ENCODE peak calls at places on chromosomes 6 and 20, in seven cellular contexts. O is NCI-H2171 treated with DMSO at 0.1 percent for 48 hours; P is right lobe of liver; W is IMR-90; B is GDM1; U is stimulated activated CD4-positive, alpha-beta T cell treated with anti-CD3 and anti-CD28 coated beads, Interleukin-1b, Interleukin-23, amount 100 ng/mL, for 4 hours; Y is HuH-7. F is an unnamed sample.

GRCh38 chr6:141829996-141830395 is 302.7 kb upstream of the GJE1 start:
- DNase-seq in W (no peak), P (no peak), Y (no peak), O (no peak), U (no peak), B (no peak), F (no peak)

GRCh38 chr6:97524846-97525245 is 241.8 kb upstream of the MMS22L start:
- DNase-seq in U (no peak), B (no peak), P (no peak), W (no peak), Y (no peak), O (peak; percentile 39), F (no peak)

GRCh38 chr20:2805682-2806350 is 5.4 kb upstream of the CPXM1 start:
- DNase-seq in U (no peak), B (no peak), O (no peak), Y (no peak), P (no peak), W (peak; percentile 29), F (no peak)

GRCh38 chr6:156587751-156588301 is 189.4 kb upstream of the ARID1B start:
- DNase-seq in P (no peak), B (no peak), U (no peak), Y (no peak), O (no peak), W (no peak), F (no peak)

GRCh38 chr6:10595731-10596664 is 74.8 kb downstream of the GCNT2 start:
- DNase-seq in U (no peak), O (no peak), P (no peak), Y (no peak), W (peak; percentile 10), B (no peak), F (no peak)

GRCh38 chr6:56374841-56375369 is 127.5 kb upstream of the COL21A1 start:
- DNase-seq in U (no peak), P (no peak), Y (no peak), B (no peak), O (no peak), W (peak; percentile 65), F (no peak)

GRCh38 chr20:5691918-5692618 is 58.1 kb upstream of the SHLD1 start:
- DNase-seq in Y (no peak), O (peak; percentile 62), B (no peak), W (no peak), U (no peak), P (no peak), F (no peak)

GRCh38 chr6:138162947-138163569 is 1.3 kb downstream of the ARFGEF3 start:
- DNase-seq in B (no peak), U (no peak), O (peak; percentile 90), W (no peak), P (no peak), Y (no peak), F (no peak)

GRCh38 chr20:24647713-24648112 is 178.3 kb downstream of the SYNDIG1 start:
- DNase-seq in W (no peak), U (no peak), Y (no peak), P (no peak), B (no peak), O (peak; percentile 36), F (no peak)

GRCh38 chr6:51648236-51648635 is 439.2 kb downstream of the PKHD1 start:
- DNase-seq in W (no peak), O (no peak), B (no peak), P (no peak), U (no peak), Y (no peak), F (no peak)

GRCh38 chr20:5918856-5919633 is 31.3 kb downstream of the TRMT6 start:
- DNase-seq in B (no peak), Y (no peak), O (no peak), U (no peak), W (peak; percentile 44), P (no peak), F (no peak)

GRCh38 chr20:38673731-38674177 is 50.5 kb upstream of the SLC32A1 start:
- DNase-seq in P (no peak), B (no peak), W (no peak), U (no peak), O (peak; percentile 51), Y (no peak), F (no peak)

GRCh38 chr20:25382704-25383370 is 7.8 kb downstream of the ABHD12 start:
- DNase-seq in W (no peak), O (no peak), Y (no peak), U (no peak), B (no peak), P (no peak), F (no peak)

GRCh38 chr6:56798163-56798562 is 155.5 kb upstream of the DST start:
- DNase-seq in W (peak; percentile 90), P (no peak), B (no peak), O (no peak), U (no peak), Y (no peak), F (no peak)

GRCh38 chr6:45830441-45831139 is 185.1 kb downstream of the CLIC5 start:
- DNase-seq in O (no peak), P (no peak), U (no peak), B (peak; percentile 56), Y (no peak), W (no peak), F (no peak)

GRCh38 chr6:162379762-162380409 is 347.7 kb downstream of the PRKN start:
- DNase-seq in U (no peak), W (no peak), P (no peak), Y (no peak), B (no peak), O (no peak), F (no peak)

GRCh38 chr20:35621560-35621946 is 5.9 kb downstream of the SPAG4 start:
- DNase-seq in P (no peak), Y (no peak), O (no peak), B (no peak), W (no peak), U (no peak), F (no peak)

GRCh38 chr6:156752666-156753301 is 24.4 kb upstream of the ARID1B start:
- DNase-seq in U (no peak), P (peak; percentile 90), B (no peak), Y (peak; percentile 61), O (no peak), W (no peak), F (no peak)